ENCODE peak calls at places on chromosome X, in nine cellular contexts. L, E, V, C, S, T, G, N and Y are unnamed samples.

GRCh38 chrX:17635231-17635630 is 102.1 kb upstream of the SCML1 start:
- DNase-seq in V (no peak), E (no peak), L (no peak), C (peak), G (no peak), N (no peak), T (peak), S (no peak), Y (no peak)

GRCh38 chrX:48648299-48648698 is 35.3 kb upstream of the WAS start:
- DNase-seq in E (peak), L (peak), G (no peak), V (no peak), N (peak), S (peak), T (no peak), C (peak), Y (peak)

GRCh38 chrX:148426467-148426866 is 74.0 kb upstream of the AFF2 start:
- DNase-seq in S (no peak), V (no peak), C (no peak), L (no peak), E (no peak), N (no peak), G (no peak), T (no peak), Y (no peak)

GRCh38 chrX:21946925-21947641 is 6.6 kb downstream of the SMS start:
- DNase-seq in E (no peak), N (no peak), T (no peak), S (no peak), V (no peak), L (no peak), G (no peak), C (no peak), Y (no peak)

GRCh38 chrX:6708676-6709075 is 173.8 kb upstream of the VCX3A start:
- DNase-seq in V (no peak), N (no peak), C (no peak), L (no peak), E (no peak), S (no peak), T (no peak), G (no peak), Y (no peak)

GRCh38 chrX:78024349-78025108 is 55.1 kb upstream of the PGAM4 start:
- DNase-seq in T (no peak), E (peak), S (no peak), G (no peak), L (peak), V (no peak), C (peak), N (peak), Y (no peak)

GRCh38 chrX:69027181-69028005 is 137.9 kb downstream of the PJA1 start:
- DNase-seq in E (no peak), L (no peak), V (peak), C (no peak), T (no peak), G (peak), N (no peak), S (no peak), Y (no peak)

GRCh38 chrX:71053217-71053621 is 14.9 kb downstream of the SNX12 start:
- DNase-seq in S (no peak), N (peak), V (no peak), E (peak), G (no peak), L (no peak), T (peak), C (peak), Y (no peak)

GRCh38 chrX:24341795-24342194 is 18.6 kb upstream of the SUPT20HL1 start:
- DNase-seq in L (no peak), N (no peak), G (peak), S (no peak), V (no peak), C (no peak), E (no peak), T (no peak), Y (peak)

GRCh38 chrX:70439016-70439415 is 5.6 kb upstream of the DLG3 start:
- DNase-seq in E (peak), L (no peak), T (no peak), G (no peak), N (no peak), S (no peak), V (no peak), C (no peak), Y (no peak)

GRCh38 chrX:102976793-102977495 is 39.9 kb downstream of the RAB40AL start:
- DNase-seq in V (no peak), L (no peak), C (peak), E (peak), N (no peak), T (no peak), S (no peak), G (no peak), Y (peak)

GRCh38 chrX:101071585-101071984 is 7.1 kb upstream of the TMEM35A start:
- DNase-seq in N (no peak), C (no peak), V (no peak), E (no peak), S (no peak), T (no peak), L (no peak), G (no peak), Y (no peak)

GRCh38 chrX:41468647-41469323 is 21.6 kb downstream of the NYX start:
- DNase-seq in V (no peak), T (no peak), C (no peak), G (no peak), E (no peak), L (no peak), N (no peak), S (no peak), Y (no peak)

GRCh38 chrX:16479206-16479869 is 170.6 kb upstream of the S100G start:
- DNase-seq in E (no peak), T (no peak), V (no peak), S (no peak), C (no peak), L (no peak), N (no peak), G (no peak), Y (no peak)

GRCh38 chrX:11741574-11741973 is 16.5 kb upstream of the MSL3 start:
- DNase-seq in N (no peak), T (no peak), V (no peak), C (no peak), G (no peak), S (no peak), L (no peak), E (no peak), Y (no peak)

GRCh38 chrX:47501226-47502071 is 18.4 kb upstream of the ZNF41 start:
- DNase-seq in S (no peak), T (no peak), N (no peak), G (no peak), C (no peak), V (no peak), E (peak), L (no peak), Y (no peak)

GRCh38 chrX:17738002-17738713 is 865 bp downstream of the SCML1 start:
- DNase-seq in V (peak), S (peak), L (peak), N (peak), G (no peak), T (no peak), E (peak), C (peak), Y (no peak)

GRCh38 chrX:155026727-155027508 is at the start of gene FUNDC2:
- DNase-seq in S (peak), N (peak), V (peak), G (peak), E (peak), T (peak), L (peak), C (peak), Y (peak)

DNA sequence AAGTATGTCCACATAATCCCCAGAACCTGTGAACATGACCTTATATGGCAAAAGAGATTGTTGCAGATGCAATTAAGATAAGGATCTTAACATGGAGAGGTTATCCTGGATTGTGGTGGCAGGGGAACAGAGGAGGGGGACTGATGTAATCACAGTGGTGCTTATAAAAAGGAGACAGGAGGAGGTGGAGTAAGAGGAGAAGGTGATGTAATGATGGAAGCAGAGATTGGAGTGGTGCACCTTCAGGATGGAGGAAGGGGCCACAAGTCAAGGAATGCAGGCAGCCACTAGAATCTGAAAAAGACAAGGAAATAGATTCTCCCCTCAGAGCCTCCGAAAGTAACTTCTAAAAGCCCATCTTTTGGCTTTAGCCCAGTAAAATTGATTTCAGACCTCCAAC is 388.4 kb downstream of the BCOR start:
- DNase-seq in T (no peak), C (no peak), E (no peak), N (no peak), S (no peak), L (no peak), V (no peak), G (no peak), Y (no peak)
- TF ChIP-seq CTCF in T (no peak), C (no peak), E (no peak), N (no peak), S (no peak), L (no peak), V (no peak), G (no peak), Y (no peak)

GRCh38 chrX:56279869-56280268 is 47.7 kb downstream of the KLF8 start:
- DNase-seq in G (no peak), L (no peak), E (no peak), S (no peak), N (no peak), C (no peak), T (no peak), V (no peak), Y (no peak)

GRCh38 chrX:56284269-56284668 is 52.1 kb downstream of the KLF8 start:
- DNase-seq in L (no peak), C (no peak), N (no peak), S (no peak), G (no peak), V (no peak), E (peak), T (no peak), Y (no peak)

DNA sequence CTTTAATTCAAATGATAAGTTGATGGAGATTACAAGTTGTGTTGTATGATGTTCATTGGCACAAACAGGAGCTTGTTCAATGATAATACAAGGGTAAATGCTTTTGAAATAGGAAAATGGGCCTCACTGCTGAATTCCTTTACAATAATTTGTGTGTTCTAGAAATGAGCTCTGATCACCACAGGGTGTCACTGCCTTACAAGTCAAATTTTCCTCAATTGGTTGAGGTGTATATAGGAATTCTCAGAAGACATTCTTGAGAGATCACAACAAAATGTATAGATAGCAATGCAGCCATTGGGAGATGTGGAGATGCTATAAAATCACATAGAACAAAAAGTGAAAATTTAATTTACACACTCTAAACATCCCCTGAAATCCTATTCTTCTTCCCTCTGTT is 49.6 kb downstream of the KLF8 start:
- DNase-seq in L (no peak), G (no peak), C (no peak), V (no peak), S (no peak), E (peak), T (no peak), N (peak), Y (no peak)
- TF ChIP-seq CTCF in L (no peak), G (peak), C (no peak), V (peak), S (no peak), E (peak), T (peak), N (no peak), Y (peak)

DNA sequence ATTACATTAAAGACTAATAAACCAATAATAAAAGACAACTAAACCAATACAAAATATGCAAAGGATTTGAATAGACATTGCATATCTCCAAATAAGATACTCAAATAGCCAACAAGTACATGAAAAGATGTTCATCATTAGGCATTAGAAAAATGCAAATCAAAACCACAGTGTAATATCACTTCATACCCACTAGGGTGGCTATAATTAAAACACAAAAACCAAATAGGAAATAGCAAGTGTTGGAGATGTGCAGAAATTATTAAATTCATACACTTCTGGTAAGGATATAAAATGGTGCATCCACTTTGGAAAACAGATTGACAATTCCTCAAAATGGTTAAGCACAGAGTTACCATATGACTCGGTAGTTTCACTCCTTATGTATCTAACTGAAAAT is 860.8 kb upstream of the DIAPH2 start:
- DNase-seq in G (no peak), V (no peak), L (no peak), E (no peak), S (no peak), N (no peak), C (no peak), T (no peak), Y (no peak)
- TF ChIP-seq CTCF in G (peak), V (no peak), L (no peak), E (peak), S (no peak), N (peak), C (no peak), T (peak), Y (no peak)

GRCh38 chrX:18933611-18934010 is 50.3 kb downstream of the PHKA2 start:
- DNase-seq in L (no peak), T (no peak), C (no peak), G (no peak), E (no peak), N (no peak), S (no peak), V (no peak), Y (no peak)
- TF ChIP-seq CTCF in L (no peak), T (no peak), C (no peak), G (no peak), E (no peak), N (no peak), S (no peak), V (no peak), Y (no peak)

DNA sequence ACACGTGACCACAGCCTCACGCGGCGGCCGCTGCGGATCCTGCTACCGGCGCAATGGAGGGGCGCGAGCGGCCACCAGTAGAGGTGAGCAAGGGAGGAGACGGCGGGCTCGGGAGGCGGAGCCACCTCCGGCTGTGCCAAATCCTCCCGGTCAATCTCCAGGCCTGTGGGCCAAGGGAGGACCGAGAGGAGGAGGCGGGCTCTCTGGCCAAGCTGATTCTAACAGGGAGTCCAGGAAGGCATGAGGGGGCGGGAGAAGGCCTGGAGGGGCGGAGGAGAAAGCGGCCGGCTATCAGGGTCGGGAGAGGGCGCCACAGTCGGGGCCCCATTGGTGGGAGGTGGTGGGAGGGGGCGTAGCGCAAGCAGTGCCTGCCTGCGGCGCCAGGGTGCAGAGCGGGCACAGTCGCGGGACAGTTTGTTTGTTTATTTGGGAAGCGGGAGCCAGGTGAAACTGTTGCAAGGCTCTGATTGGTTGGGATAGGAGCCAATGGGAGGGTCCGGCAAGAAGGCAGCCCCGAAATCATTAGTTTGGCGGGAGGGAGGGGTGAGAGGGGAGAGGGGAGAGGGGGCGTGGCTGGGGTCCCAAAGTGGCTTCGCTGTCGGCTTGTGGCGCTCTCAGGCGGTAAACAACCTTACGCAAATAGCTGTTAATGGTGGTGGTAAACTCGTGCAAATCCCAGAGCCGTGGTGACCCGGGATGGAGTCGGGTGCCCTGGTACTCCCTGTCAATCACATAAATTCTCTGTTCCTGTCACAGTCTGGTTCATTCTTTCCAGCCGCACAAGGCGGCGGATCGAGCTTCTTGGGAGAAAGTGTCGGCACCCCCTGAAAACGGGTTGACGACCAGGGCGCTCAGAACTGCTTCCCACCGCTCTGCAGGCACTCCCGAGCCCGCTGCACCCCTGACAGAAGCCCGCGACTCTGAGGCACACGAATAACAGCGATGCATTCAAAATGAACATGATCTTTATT is at the start of gene IRS4:
- DNase-seq in T (peak), N (peak), E (peak), S (peak), V (no peak), G (no peak), C (peak), L (no peak), Y (no peak)
- TF ChIP-seq CTCF in T (peak), N (no peak), E (no peak), S (no peak), V (no peak), G (no peak), C (no peak), L (no peak), Y (no peak)